ENCODE peak calls at places on chromosomes 12 and 14, in eight cellular contexts. One of them, this sample, is unnamed.

GRCh38 chr12:13049816-13050215 is 5.6 kb downstream of the FAM234B start:
- DNase-seq in A549: no peak
- DNase-seq in PC-3: no peak
- DNase-seq in thoracic aorta: no peak
- DNase-seq in brain microvascular endothelial cell: peak
- DNase-seq in esophagus squamous epithelium: no peak
- DNase-seq in right lobe of liver: no peak
- DNase-seq in foreskin keratinocyte: no peak
- DNase-seq in this sample: no peak

GRCh38 chr12:110931315-110931728 is 10.9 kb upstream of the MYL2 start:
- DNase-seq in A549: no peak
- DNase-seq in PC-3: no peak
- DNase-seq in thoracic aorta: no peak
- DNase-seq in brain microvascular endothelial cell: no peak
- DNase-seq in esophagus squamous epithelium: no peak
- DNase-seq in right lobe of liver: peak
- DNase-seq in foreskin keratinocyte: no peak
- DNase-seq in this sample: no peak

GRCh38 chr14:77989441-77989891 is 180.7 kb upstream of the NRXN3 start:
- DNase-seq in A549: no peak
- DNase-seq in PC-3: no peak
- DNase-seq in thoracic aorta: no peak
- DNase-seq in brain microvascular endothelial cell: no peak
- DNase-seq in esophagus squamous epithelium: no peak
- DNase-seq in right lobe of liver: no peak
- DNase-seq in foreskin keratinocyte: no peak
- DNase-seq in this sample: no peak

GRCh38 chr14:43503508-43503907 is 1003.6 kb downstream of the FSCB start:
- DNase-seq in A549: peak
- DNase-seq in PC-3: peak
- DNase-seq in thoracic aorta: no peak
- DNase-seq in brain microvascular endothelial cell: no peak
- DNase-seq in esophagus squamous epithelium: no peak
- DNase-seq in right lobe of liver: no peak
- DNase-seq in foreskin keratinocyte: peak
- DNase-seq in this sample: no peak

GRCh38 chr12:28872654-28873268 is 276.3 kb upstream of the FAR2 start:
- DNase-seq in A549: peak
- DNase-seq in PC-3: peak
- DNase-seq in thoracic aorta: no peak
- DNase-seq in brain microvascular endothelial cell: peak
- DNase-seq in esophagus squamous epithelium: no peak
- DNase-seq in right lobe of liver: peak
- DNase-seq in foreskin keratinocyte: no peak
- DNase-seq in this sample: no peak

GRCh38 chr12:34603382-34604035 is 581.2 kb downstream of the ALG10 start:
- DNase-seq in A549: no peak
- DNase-seq in PC-3: no peak
- DNase-seq in thoracic aorta: no peak
- DNase-seq in brain microvascular endothelial cell: no peak
- DNase-seq in esophagus squamous epithelium: no peak
- DNase-seq in right lobe of liver: no peak
- DNase-seq in foreskin keratinocyte: no peak
- DNase-seq in this sample: peak

GRCh38 chr14:89503458-89503996 is 86.5 kb upstream of the FOXN3 start:
- DNase-seq in A549: no peak
- DNase-seq in PC-3: no peak
- DNase-seq in thoracic aorta: no peak
- DNase-seq in brain microvascular endothelial cell: no peak
- DNase-seq in esophagus squamous epithelium: no peak
- DNase-seq in right lobe of liver: no peak
- DNase-seq in foreskin keratinocyte: no peak
- DNase-seq in this sample: no peak

GRCh38 chr12:65640489-65640901 is 183.8 kb upstream of the HMGA2 start:
- DNase-seq in A549: no peak
- DNase-seq in PC-3: no peak
- DNase-seq in thoracic aorta: no peak
- DNase-seq in brain microvascular endothelial cell: peak
- DNase-seq in esophagus squamous epithelium: no peak
- DNase-seq in right lobe of liver: no peak
- DNase-seq in foreskin keratinocyte: no peak
- DNase-seq in this sample: no peak

GRCh38 chr14:99234982-99235491 is 37.0 kb downstream of the BCL11B start:
- DNase-seq in A549: no peak
- DNase-seq in PC-3: no peak
- DNase-seq in thoracic aorta: no peak
- DNase-seq in brain microvascular endothelial cell: no peak
- DNase-seq in esophagus squamous epithelium: no peak
- DNase-seq in right lobe of liver: no peak
- DNase-seq in foreskin keratinocyte: no peak
- DNase-seq in this sample: peak

GRCh38 chr14:54420478-54421116 is 20.6 kb downstream of the CNIH1 start:
- DNase-seq in A549: peak
- DNase-seq in PC-3: peak
- DNase-seq in thoracic aorta: no peak
- DNase-seq in brain microvascular endothelial cell: peak
- DNase-seq in esophagus squamous epithelium: no peak
- DNase-seq in right lobe of liver: no peak
- DNase-seq in foreskin keratinocyte: no peak
- DNase-seq in this sample: no peak

GRCh38 chr14:91140672-91141071 is 26.8 kb downstream of the DGLUCY start:
- DNase-seq in A549: peak
- DNase-seq in PC-3: peak
- DNase-seq in thoracic aorta: no peak
- DNase-seq in brain microvascular endothelial cell: peak
- DNase-seq in esophagus squamous epithelium: no peak
- DNase-seq in right lobe of liver: no peak
- DNase-seq in foreskin keratinocyte: no peak
- DNase-seq in this sample: no peak

GRCh38 chr14:101889366-101889765 is 75.0 kb upstream of the DYNC1H1 start:
- DNase-seq in A549: no peak
- DNase-seq in PC-3: no peak
- DNase-seq in thoracic aorta: no peak
- DNase-seq in brain microvascular endothelial cell: no peak
- DNase-seq in esophagus squamous epithelium: no peak
- DNase-seq in right lobe of liver: no peak
- DNase-seq in foreskin keratinocyte: no peak
- DNase-seq in this sample: no peak

GRCh38 chr12:116892318-116892717 is 11.1 kb upstream of the HRK start:
- DNase-seq in A549: peak
- DNase-seq in PC-3: peak
- DNase-seq in thoracic aorta: no peak
- DNase-seq in brain microvascular endothelial cell: no peak
- DNase-seq in esophagus squamous epithelium: no peak
- DNase-seq in right lobe of liver: no peak
- DNase-seq in foreskin keratinocyte: no peak
- DNase-seq in this sample: no peak

GRCh38 chr12:123271182-123271491 is 519 bp downstream of the CDK2AP1 start:
- DNase-seq in A549: peak
- DNase-seq in PC-3: peak
- DNase-seq in thoracic aorta: no peak
- DNase-seq in brain microvascular endothelial cell: peak
- DNase-seq in esophagus squamous epithelium: no peak
- DNase-seq in right lobe of liver: peak
- DNase-seq in foreskin keratinocyte: no peak
- DNase-seq in this sample: no peak

GRCh38 chr14:59356783-59357182 is 108.4 kb downstream of the GPR135 start:
- DNase-seq in A549: no peak
- DNase-seq in PC-3: no peak
- DNase-seq in thoracic aorta: no peak
- DNase-seq in brain microvascular endothelial cell: no peak
- DNase-seq in esophagus squamous epithelium: no peak
- DNase-seq in right lobe of liver: no peak
- DNase-seq in foreskin keratinocyte: no peak
- DNase-seq in this sample: no peak

GRCh38 chr14:59359451-59360124 is 105.6 kb downstream of the GPR135 start:
- DNase-seq in A549: no peak
- DNase-seq in PC-3: peak
- DNase-seq in thoracic aorta: no peak
- DNase-seq in brain microvascular endothelial cell: no peak
- DNase-seq in esophagus squamous epithelium: no peak
- DNase-seq in right lobe of liver: no peak
- DNase-seq in foreskin keratinocyte: no peak
- DNase-seq in this sample: no peak

GRCh38 chr14:59358774-59359173 is 106.4 kb downstream of the GPR135 start:
- DNase-seq in A549: no peak
- DNase-seq in PC-3: peak
- DNase-seq in thoracic aorta: no peak
- DNase-seq in brain microvascular endothelial cell: no peak
- DNase-seq in esophagus squamous epithelium: no peak
- DNase-seq in right lobe of liver: no peak
- DNase-seq in foreskin keratinocyte: no peak
- DNase-seq in this sample: no peak

GRCh38 chr14:59356298-59356697 is 108.9 kb downstream of the GPR135 start:
- DNase-seq in A549: no peak
- DNase-seq in PC-3: peak
- DNase-seq in thoracic aorta: no peak
- DNase-seq in brain microvascular endothelial cell: no peak
- DNase-seq in esophagus squamous epithelium: no peak
- DNase-seq in right lobe of liver: no peak
- DNase-seq in foreskin keratinocyte: no peak
- DNase-seq in this sample: no peak

DNA sequence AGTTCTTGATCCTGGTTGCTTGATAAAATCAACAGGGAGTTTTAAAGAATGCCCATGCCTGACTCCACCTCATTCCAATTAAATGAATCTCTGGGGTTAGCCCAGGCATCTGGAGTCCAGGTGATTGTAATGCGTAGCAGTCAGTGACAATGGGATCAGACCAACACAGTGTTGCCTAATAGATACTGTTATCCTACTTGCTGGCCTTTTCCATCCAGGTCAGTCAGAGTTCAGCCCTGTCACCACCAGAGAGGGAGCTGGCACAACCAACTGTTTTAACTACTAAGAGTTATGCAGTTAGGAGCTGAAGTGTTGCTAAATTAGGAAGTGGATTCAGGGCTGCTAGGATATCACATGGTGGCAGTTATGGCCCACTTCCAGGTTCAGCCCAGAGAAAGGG is 107.1 kb downstream of the GPR135 start:
- DNase-seq in A549: peak
- DNase-seq in PC-3: peak
- DNase-seq in thoracic aorta: peak
- DNase-seq in brain microvascular endothelial cell: no peak
- DNase-seq in esophagus squamous epithelium: no peak
- DNase-seq in right lobe of liver: peak
- DNase-seq in foreskin keratinocyte: peak
- DNase-seq in this sample: no peak
- H3K27ac ChIP-seq in A549: peak
- H3K27ac ChIP-seq in PC-3: peak
- H3K27ac ChIP-seq in thoracic aorta: peak
- H3K27ac ChIP-seq in brain microvascular endothelial cell: no peak
- H3K27ac ChIP-seq in esophagus squamous epithelium: peak
- H3K27ac ChIP-seq in right lobe of liver: no peak
- H3K27ac ChIP-seq in foreskin keratinocyte: peak
- H3K27ac ChIP-seq in this sample: peak

GRCh38 chr12:49088932-49089330 is 5.7 kb downstream of the DHH start:
- DNase-seq in A549: no peak
- DNase-seq in PC-3: no peak
- DNase-seq in thoracic aorta: no peak
- DNase-seq in brain microvascular endothelial cell: no peak
- DNase-seq in esophagus squamous epithelium: no peak
- DNase-seq in right lobe of liver: no peak
- DNase-seq in foreskin keratinocyte: no peak
- DNase-seq in this sample: no peak
- H3K27ac ChIP-seq in A549: no peak
- H3K27ac ChIP-seq in PC-3: no peak
- H3K27ac ChIP-seq in thoracic aorta: no peak
- H3K27ac ChIP-seq in brain microvascular endothelial cell: no peak
- H3K27ac ChIP-seq in esophagus squamous epithelium: no peak
- H3K27ac ChIP-seq in right lobe of liver: no peak
- H3K27ac ChIP-seq in foreskin keratinocyte: no peak
- H3K27ac ChIP-seq in this sample: no peak

DNA sequence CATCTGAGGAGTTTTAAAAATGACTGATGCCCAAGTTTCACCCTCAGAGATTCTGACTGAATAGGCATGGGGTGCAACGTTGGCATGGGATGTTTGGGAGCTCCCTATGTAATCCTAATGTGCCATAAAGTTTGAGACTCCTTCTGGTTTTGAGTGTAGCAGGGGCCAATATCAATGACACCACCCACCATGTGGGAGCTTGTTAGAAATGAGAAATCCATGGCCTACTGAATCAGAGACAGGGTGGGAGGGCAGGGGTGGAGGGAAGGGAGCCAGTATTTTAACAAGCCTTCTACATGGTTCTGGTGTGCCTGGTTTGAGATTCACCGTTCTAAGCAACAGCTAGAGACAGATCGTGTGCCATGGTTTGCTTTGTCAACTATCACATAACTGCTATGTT is 46.1 kb downstream of the VCPKMT start:
- DNase-seq in A549: no peak
- DNase-seq in PC-3: no peak
- DNase-seq in thoracic aorta: no peak
- DNase-seq in brain microvascular endothelial cell: no peak
- DNase-seq in esophagus squamous epithelium: no peak
- DNase-seq in right lobe of liver: no peak
- DNase-seq in foreskin keratinocyte: no peak
- DNase-seq in this sample: no peak
- H3K27ac ChIP-seq in A549: no peak
- H3K27ac ChIP-seq in PC-3: no peak
- H3K27ac ChIP-seq in thoracic aorta: no peak
- H3K27ac ChIP-seq in brain microvascular endothelial cell: no peak
- H3K27ac ChIP-seq in esophagus squamous epithelium: no peak
- H3K27ac ChIP-seq in right lobe of liver: no peak
- H3K27ac ChIP-seq in foreskin keratinocyte: no peak
- H3K27ac ChIP-seq in this sample: no peak

GRCh38 chr12:26309646-26310045 is 114.3 kb downstream of the SSPN start:
- DNase-seq in A549: no peak
- DNase-seq in PC-3: no peak
- DNase-seq in thoracic aorta: no peak
- DNase-seq in brain microvascular endothelial cell: no peak
- DNase-seq in esophagus squamous epithelium: no peak
- DNase-seq in right lobe of liver: no peak
- DNase-seq in foreskin keratinocyte: no peak
- DNase-seq in this sample: no peak

GRCh38 chr12:26303418-26303817 is 108.0 kb downstream of the SSPN start:
- DNase-seq in A549: no peak
- DNase-seq in PC-3: no peak
- DNase-seq in thoracic aorta: no peak
- DNase-seq in brain microvascular endothelial cell: no peak
- DNase-seq in esophagus squamous epithelium: no peak
- DNase-seq in right lobe of liver: no peak
- DNase-seq in foreskin keratinocyte: no peak
- DNase-seq in this sample: no peak

GRCh38 chr12:26298785-26299621 is 103.6 kb downstream of the SSPN start:
- DNase-seq in A549: peak
- DNase-seq in PC-3: peak
- DNase-seq in thoracic aorta: no peak
- DNase-seq in brain microvascular endothelial cell: peak
- DNase-seq in esophagus squamous epithelium: no peak
- DNase-seq in right lobe of liver: no peak
- DNase-seq in foreskin keratinocyte: peak
- DNase-seq in this sample: no peak

DNA sequence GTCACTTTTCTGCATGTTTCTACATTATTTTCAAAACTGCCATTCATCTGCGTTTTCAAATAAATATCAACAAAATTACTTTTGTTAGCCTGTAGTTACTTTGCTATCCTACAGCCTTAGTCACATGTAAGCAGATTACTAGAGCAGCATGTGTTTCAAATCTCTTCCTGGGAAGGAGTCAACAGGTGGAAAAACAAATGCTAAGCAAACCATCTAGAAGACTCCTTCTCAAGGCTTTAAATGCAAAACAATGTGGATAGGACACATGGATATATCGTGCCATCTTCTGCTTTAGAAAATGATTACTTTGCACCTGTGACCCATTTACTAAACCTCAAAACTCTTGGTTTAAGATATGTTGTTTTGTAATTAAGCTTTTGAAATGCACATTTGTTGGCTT is 108.9 kb downstream of the SSPN start:
- DNase-seq in A549: no peak
- DNase-seq in PC-3: no peak
- DNase-seq in thoracic aorta: no peak
- DNase-seq in brain microvascular endothelial cell: no peak
- DNase-seq in esophagus squamous epithelium: no peak
- DNase-seq in right lobe of liver: no peak
- DNase-seq in foreskin keratinocyte: no peak
- DNase-seq in this sample: no peak
- H3K27ac ChIP-seq in A549: no peak
- H3K27ac ChIP-seq in PC-3: no peak
- H3K27ac ChIP-seq in thoracic aorta: no peak
- H3K27ac ChIP-seq in brain microvascular endothelial cell: no peak
- H3K27ac ChIP-seq in esophagus squamous epithelium: no peak
- H3K27ac ChIP-seq in right lobe of liver: no peak
- H3K27ac ChIP-seq in foreskin keratinocyte: no peak
- H3K27ac ChIP-seq in this sample: no peak